ENCODE peak calls at places on chromosomes 2 and 18, in seven cellular contexts. One of them, this sample, is unnamed.

GRCh38 chr2:176096986-176097819 is 2.4 kb upstream of the HOXD12 start:
- DNase-seq in A549: peak; percentile 81
- DNase-seq in lower lobe of right lung: peak; percentile 71
- DNase-seq in OCI-LY7: peak; percentile 77
- DNase-seq in effector memory CD4-positive, alpha-beta T cell: peak; percentile 46
- DNase-seq in CD8-positive, alpha-beta memory T cell: peak; percentile 62
- DNase-seq in GM23248: peak; percentile 95
- DNase-seq in this sample: peak; percentile 56

GRCh38 chr2:136327162-136327852 is 209.4 kb upstream of the CXCR4 start:
- DNase-seq in A549: no peak
- DNase-seq in lower lobe of right lung: no peak
- DNase-seq in OCI-LY7: peak; percentile 78
- DNase-seq in effector memory CD4-positive, alpha-beta T cell: peak; percentile 63
- DNase-seq in CD8-positive, alpha-beta memory T cell: peak; percentile 91
- DNase-seq in GM23248: peak; percentile 9
- DNase-seq in this sample: no peak

GRCh38 chr2:182915369-182916326 is 49.2 kb upstream of the FRZB start:
- DNase-seq in A549: no peak
- DNase-seq in lower lobe of right lung: no peak
- DNase-seq in OCI-LY7: no peak
- DNase-seq in effector memory CD4-positive, alpha-beta T cell: no peak
- DNase-seq in CD8-positive, alpha-beta memory T cell: no peak
- DNase-seq in GM23248: peak; percentile 88
- DNase-seq in this sample: no peak

GRCh38 chr2:2832657-2833056 is 501.6 kb upstream of the MYT1L start:
- DNase-seq in A549: no peak
- DNase-seq in lower lobe of right lung: no peak
- DNase-seq in OCI-LY7: no peak
- DNase-seq in effector memory CD4-positive, alpha-beta T cell: no peak
- DNase-seq in CD8-positive, alpha-beta memory T cell: no peak
- DNase-seq in GM23248: no peak
- DNase-seq in this sample: no peak

GRCh38 chr2:25586726-25587144 is 86.6 kb downstream of the DTNB start:
- DNase-seq in A549: no peak
- DNase-seq in lower lobe of right lung: no peak
- DNase-seq in OCI-LY7: no peak
- DNase-seq in effector memory CD4-positive, alpha-beta T cell: no peak
- DNase-seq in CD8-positive, alpha-beta memory T cell: no peak
- DNase-seq in GM23248: no peak
- DNase-seq in this sample: no peak

GRCh38 chr18:34108206-34108605 is 116.5 kb downstream of the NOL4 start:
- DNase-seq in A549: no peak
- DNase-seq in lower lobe of right lung: no peak
- DNase-seq in OCI-LY7: no peak
- DNase-seq in effector memory CD4-positive, alpha-beta T cell: no peak
- DNase-seq in CD8-positive, alpha-beta memory T cell: no peak
- DNase-seq in GM23248: no peak
- DNase-seq in this sample: no peak

GRCh38 chr2:152222975-152223638 is 47.5 kb upstream of the STAM2 start:
- DNase-seq in A549: no peak
- DNase-seq in lower lobe of right lung: no peak
- DNase-seq in OCI-LY7: no peak
- DNase-seq in effector memory CD4-positive, alpha-beta T cell: no peak
- DNase-seq in CD8-positive, alpha-beta memory T cell: no peak
- DNase-seq in GM23248: peak; percentile 82
- DNase-seq in this sample: no peak

GRCh38 chr18:58576641-58577251 is 52.1 kb downstream of the ALPK2 start:
- DNase-seq in A549: no peak
- DNase-seq in lower lobe of right lung: no peak
- DNase-seq in OCI-LY7: no peak
- DNase-seq in effector memory CD4-positive, alpha-beta T cell: no peak
- DNase-seq in CD8-positive, alpha-beta memory T cell: no peak
- DNase-seq in GM23248: no peak
- DNase-seq in this sample: no peak

GRCh38 chr2:25043241-25043867 is 1.5 kb downstream of the EFR3B start:
- DNase-seq in A549: peak; percentile 62
- DNase-seq in lower lobe of right lung: no peak
- DNase-seq in OCI-LY7: no peak
- DNase-seq in effector memory CD4-positive, alpha-beta T cell: no peak
- DNase-seq in CD8-positive, alpha-beta memory T cell: no peak
- DNase-seq in GM23248: peak; percentile 95
- DNase-seq in this sample: no peak

GRCh38 chr2:18404708-18405107 is 155.7 kb downstream of the RDH14 start:
- DNase-seq in A549: no peak
- DNase-seq in lower lobe of right lung: no peak
- DNase-seq in OCI-LY7: peak; percentile 7
- DNase-seq in effector memory CD4-positive, alpha-beta T cell: no peak
- DNase-seq in CD8-positive, alpha-beta memory T cell: no peak
- DNase-seq in GM23248: no peak
- DNase-seq in this sample: no peak

GRCh38 chr18:435940-436339 is 64.6 kb downstream of the COLEC12 start:
- DNase-seq in A549: no peak
- DNase-seq in lower lobe of right lung: no peak
- DNase-seq in OCI-LY7: no peak
- DNase-seq in effector memory CD4-positive, alpha-beta T cell: no peak
- DNase-seq in CD8-positive, alpha-beta memory T cell: no peak
- DNase-seq in GM23248: peak; percentile 57
- DNase-seq in this sample: no peak

GRCh38 chr2:216683846-216684245 is 11.5 kb downstream of the IGFBP5 start:
- DNase-seq in A549: no peak
- DNase-seq in lower lobe of right lung: no peak
- DNase-seq in OCI-LY7: no peak
- DNase-seq in effector memory CD4-positive, alpha-beta T cell: no peak
- DNase-seq in CD8-positive, alpha-beta memory T cell: no peak
- DNase-seq in GM23248: peak; percentile 96
- DNase-seq in this sample: no peak

GRCh38 chr18:31244737-31245432 is 73.1 kb upstream of the DSG1 start:
- DNase-seq in A549: no peak
- DNase-seq in lower lobe of right lung: no peak
- DNase-seq in OCI-LY7: no peak
- DNase-seq in effector memory CD4-positive, alpha-beta T cell: no peak
- DNase-seq in CD8-positive, alpha-beta memory T cell: no peak
- DNase-seq in GM23248: no peak
- DNase-seq in this sample: no peak

GRCh38 chr2:240820607-240821428 is 799 bp upstream of the KIF1A start:
- DNase-seq in A549: peak; percentile 50
- DNase-seq in lower lobe of right lung: no peak
- DNase-seq in OCI-LY7: no peak
- DNase-seq in effector memory CD4-positive, alpha-beta T cell: no peak
- DNase-seq in CD8-positive, alpha-beta memory T cell: no peak
- DNase-seq in GM23248: no peak
- DNase-seq in this sample: no peak

DNA sequence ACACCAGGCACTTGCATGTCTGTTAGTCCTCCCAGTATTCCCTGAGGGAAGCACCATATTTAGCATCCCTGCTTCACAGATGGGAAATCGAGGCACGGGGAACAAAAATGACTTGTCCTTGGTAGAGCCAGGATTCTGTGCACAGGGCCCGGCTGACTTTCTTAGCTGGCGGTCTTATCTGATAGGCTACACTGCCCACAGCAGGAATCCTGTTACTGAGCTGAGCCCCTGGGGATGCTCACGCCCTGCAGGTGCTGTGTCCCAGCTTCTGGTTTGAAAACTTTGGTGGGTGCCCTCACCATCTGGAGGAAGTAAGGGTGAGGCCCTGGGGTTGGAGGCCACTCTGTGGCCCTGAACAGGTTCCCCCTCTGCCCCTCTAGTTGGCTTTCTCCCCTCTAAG is 68.4 kb upstream of the MCFD2 start:
- DNase-seq in A549: no peak
- DNase-seq in lower lobe of right lung: no peak
- DNase-seq in OCI-LY7: peak; percentile 96
- DNase-seq in effector memory CD4-positive, alpha-beta T cell: no peak
- DNase-seq in CD8-positive, alpha-beta memory T cell: no peak
- DNase-seq in GM23248: no peak
- DNase-seq in this sample: no peak
- H3K4me1 ChIP-seq in A549: peaks cover 81% of the 10 kb centered on the region
- H3K4me1 ChIP-seq in lower lobe of right lung: peaks cover 81% of the 10 kb centered on the region
- H3K4me1 ChIP-seq in OCI-LY7: peaks cover 95% of the 10 kb centered on the region
- H3K4me1 ChIP-seq in effector memory CD4-positive, alpha-beta T cell: peaks cover 29% of the 10 kb centered on the region
- H3K4me1 ChIP-seq in CD8-positive, alpha-beta memory T cell: peaks cover 25% of the 10 kb centered on the region
- H3K4me1 ChIP-seq in GM23248: peaks cover 48% of the 10 kb centered on the region
- H3K4me1 ChIP-seq in this sample: peaks cover 45% of the 10 kb centered on the region

DNA sequence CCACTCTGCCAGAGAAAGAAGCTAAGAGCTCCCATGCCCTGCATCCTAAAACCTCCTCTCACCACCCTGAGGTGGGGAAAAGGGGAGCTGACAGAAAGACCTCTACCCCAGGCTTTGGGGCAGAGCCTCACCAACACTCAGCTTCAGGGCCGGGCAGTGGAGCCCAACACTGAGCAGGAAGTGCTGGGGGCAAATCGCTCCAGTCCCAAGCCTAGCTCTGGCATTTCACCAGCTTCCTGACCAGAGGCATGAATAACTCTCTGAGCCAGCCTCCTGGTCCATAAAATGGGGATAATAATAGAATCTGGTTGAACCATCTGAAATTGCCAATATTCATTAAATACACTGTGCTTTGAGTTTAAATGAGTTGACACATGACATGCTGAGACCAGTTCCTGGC is 153.6 kb downstream of the TNS1 start:
- DNase-seq in A549: no peak
- DNase-seq in lower lobe of right lung: no peak
- DNase-seq in OCI-LY7: no peak
- DNase-seq in effector memory CD4-positive, alpha-beta T cell: no peak
- DNase-seq in CD8-positive, alpha-beta memory T cell: no peak
- DNase-seq in GM23248: peak; percentile 67
- DNase-seq in this sample: no peak
- H3K27ac ChIP-seq in A549: no peak overlapping the region
- H3K27ac ChIP-seq in lower lobe of right lung: peak overlapping the region; percentile 71
- H3K27ac ChIP-seq in OCI-LY7: no peak overlapping the region
- H3K27ac ChIP-seq in effector memory CD4-positive, alpha-beta T cell: no peak overlapping the region
- H3K27ac ChIP-seq in CD8-positive, alpha-beta memory T cell: no peak overlapping the region
- H3K27ac ChIP-seq in GM23248: peak overlapping the region; percentile 85
- H3K27ac ChIP-seq in this sample: peak overlapping the region; percentile 70

DNA sequence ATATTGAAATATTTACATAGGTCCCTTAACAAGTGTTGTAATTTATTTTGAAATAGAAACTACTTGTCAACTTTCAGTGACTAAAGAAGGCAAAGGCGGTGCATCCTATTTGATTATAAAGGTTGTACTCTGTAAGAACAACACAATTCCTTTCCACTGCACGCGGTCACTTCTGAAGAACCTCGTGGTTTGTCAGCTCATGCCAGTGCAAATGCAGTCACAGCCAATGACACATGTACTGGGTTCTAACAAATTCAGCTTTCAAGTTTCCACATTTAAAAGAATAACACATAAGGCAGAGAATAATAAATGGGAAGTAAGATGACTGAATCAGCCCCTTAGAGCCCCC is 39.8 kb downstream of the CYB5A start:
- DNase-seq in A549: no peak
- DNase-seq in lower lobe of right lung: no peak
- DNase-seq in OCI-LY7: no peak
- DNase-seq in effector memory CD4-positive, alpha-beta T cell: no peak
- DNase-seq in CD8-positive, alpha-beta memory T cell: no peak
- DNase-seq in GM23248: peak; percentile 68
- DNase-seq in this sample: no peak
- H3K4me1 ChIP-seq in A549: peaks cover 69% of the 10 kb centered on the region
- H3K4me1 ChIP-seq in lower lobe of right lung: peaks cover 64% of the 10 kb centered on the region
- H3K4me1 ChIP-seq in OCI-LY7: no peaks in the 10 kb centered on the region
- H3K4me1 ChIP-seq in effector memory CD4-positive, alpha-beta T cell: no peaks in the 10 kb centered on the region
- H3K4me1 ChIP-seq in CD8-positive, alpha-beta memory T cell: no peaks in the 10 kb centered on the region
- H3K4me1 ChIP-seq in GM23248: peaks cover 30% of the 10 kb centered on the region
- H3K4me1 ChIP-seq in this sample: peaks cover 66% of the 10 kb centered on the region

GRCh38 chr2:230054079-230054478 is 14.6 kb downstream of the SLC16A14 start:
- DNase-seq in A549: no peak
- DNase-seq in lower lobe of right lung: no peak
- DNase-seq in OCI-LY7: no peak
- DNase-seq in effector memory CD4-positive, alpha-beta T cell: no peak
- DNase-seq in CD8-positive, alpha-beta memory T cell: no peak
- DNase-seq in GM23248: peak; percentile 76
- DNase-seq in this sample: no peak
- H3K27ac ChIP-seq in A549: peak overlapping the region; percentile 51
- H3K27ac ChIP-seq in lower lobe of right lung: no peak overlapping the region
- H3K27ac ChIP-seq in OCI-LY7: no peak overlapping the region
- H3K27ac ChIP-seq in effector memory CD4-positive, alpha-beta T cell: no peak overlapping the region
- H3K27ac ChIP-seq in CD8-positive, alpha-beta memory T cell: no peak overlapping the region
- H3K27ac ChIP-seq in GM23248: no peak overlapping the region
- H3K27ac ChIP-seq in this sample: no peak overlapping the region

GRCh38 chr2:89763581-89764485 is 1072.4 kb downstream of the RPIA start:
- DNase-seq in A549: no peak
- DNase-seq in lower lobe of right lung: peak; percentile 47
- DNase-seq in OCI-LY7: no peak
- DNase-seq in effector memory CD4-positive, alpha-beta T cell: no peak
- DNase-seq in CD8-positive, alpha-beta memory T cell: peak; percentile 41
- DNase-seq in GM23248: no peak
- DNase-seq in this sample: peak; percentile 79
- H3K4me1 ChIP-seq in A549: no peaks in the 10 kb centered on the region
- H3K4me1 ChIP-seq in lower lobe of right lung: no peaks in the 10 kb centered on the region
- H3K4me1 ChIP-seq in OCI-LY7: no peaks in the 10 kb centered on the region
- H3K4me1 ChIP-seq in effector memory CD4-positive, alpha-beta T cell: no peaks in the 10 kb centered on the region
- H3K4me1 ChIP-seq in CD8-positive, alpha-beta memory T cell: no peaks in the 10 kb centered on the region
- H3K4me1 ChIP-seq in GM23248: no peaks in the 10 kb centered on the region
- H3K4me1 ChIP-seq in this sample: no peaks in the 10 kb centered on the region

DNA sequence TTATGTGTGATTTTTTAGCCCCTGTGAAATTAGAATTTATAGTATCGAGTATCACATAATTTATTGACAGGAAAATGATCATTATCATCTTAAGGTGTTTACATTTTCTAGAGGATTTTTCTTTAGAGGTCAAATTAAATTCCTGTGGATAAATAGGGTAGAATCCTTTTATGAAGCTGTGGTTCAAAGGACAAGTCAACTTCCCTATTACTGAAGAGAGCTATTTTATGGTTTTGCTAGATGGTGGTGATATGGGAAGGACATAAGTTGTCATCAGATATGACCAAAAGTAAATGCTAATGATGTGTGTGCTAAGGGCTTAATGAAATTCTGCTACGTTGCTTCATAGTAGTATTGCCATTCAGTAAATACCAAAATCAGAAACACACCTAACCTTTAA is 80.1 kb downstream of the EML4 start:
- DNase-seq in A549: no peak
- DNase-seq in lower lobe of right lung: no peak
- DNase-seq in OCI-LY7: no peak
- DNase-seq in effector memory CD4-positive, alpha-beta T cell: no peak
- DNase-seq in CD8-positive, alpha-beta memory T cell: no peak
- DNase-seq in GM23248: no peak
- DNase-seq in this sample: no peak
- H3K27ac ChIP-seq in A549: no peak overlapping the region
- H3K27ac ChIP-seq in lower lobe of right lung: peak overlapping the region; percentile 9
- H3K27ac ChIP-seq in OCI-LY7: no peak overlapping the region
- H3K27ac ChIP-seq in effector memory CD4-positive, alpha-beta T cell: no peak overlapping the region
- H3K27ac ChIP-seq in CD8-positive, alpha-beta memory T cell: no peak overlapping the region
- H3K27ac ChIP-seq in GM23248: no peak overlapping the region
- H3K27ac ChIP-seq in this sample: peak overlapping the region; percentile 9

This sample was measured in left lung.